ENCODE peak calls at places on chromosomes 11 and 22, in nine cellular contexts. N is tibial nerve; C is mammary epithelial cell; K is CD8-positive, alpha-beta memory T cell; F is SK-N-SH; H is heart right ventricle; Y is GM23248; M is HCT116; I is neural progenitor cell. W is an unnamed sample.

GRCh38 chr11:112665291-112665690 is 295.9 kb upstream of the NCAM1 start:
- DNase-seq in N (no peak), C (no peak), K (no peak), F (no peak), H (no peak), Y (no peak), M (no peak), I (no peak), W (no peak)

GRCh38 chr11:77747381-77747969 is 73.0 kb downstream of the RSF1 start:
- DNase-seq in N (no peak), C (no peak), K (no peak), F (no peak), H (no peak), Y (peak; percentile 49), M (no peak), I (no peak), W (no peak)

GRCh38 chr11:28976012-28976800 is 868.0 kb downstream of the METTL15 start:
- DNase-seq in N (no peak), C (no peak), K (no peak), F (no peak), H (no peak), Y (no peak), M (no peak), I (no peak), W (no peak)

GRCh38 chr11:119880143-119880542 is 151.1 kb upstream of the NECTIN1 start:
- DNase-seq in N (no peak), C (no peak), K (no peak), F (no peak), H (no peak), Y (no peak), M (no peak), I (peak; percentile 51), W (no peak)

GRCh38 chr11:87447606-87448005 is 409.9 kb downstream of the TMEM135 start:
- DNase-seq in N (no peak), C (no peak), K (no peak), F (no peak), H (no peak), Y (no peak), M (no peak), I (no peak), W (no peak)

GRCh38 chr11:129749141-129749540 is 66.5 kb upstream of the TMEM45B start:
- DNase-seq in N (no peak), C (no peak), K (no peak), F (no peak), H (no peak), Y (no peak), M (no peak), I (no peak), W (no peak)

GRCh38 chr11:110711776-110712642 is at the start of gene ARHGAP20:
- DNase-seq in N (peak; percentile 46), C (peak; percentile 28), K (peak; percentile 16), F (peak; percentile 87), H (peak; percentile 53), Y (peak; percentile 87), M (no peak), I (peak; percentile 89), W (peak; percentile 15)

GRCh38 chr11:85407648-85408047 is 219.5 kb downstream of the DLG2 start:
- DNase-seq in N (no peak), C (no peak), K (no peak), F (no peak), H (no peak), Y (no peak), M (no peak), I (no peak), W (no peak)

GRCh38 chr11:100576044-100577021 is 110.8 kb upstream of the ARHGAP42 start:
- DNase-seq in N (no peak), C (peak; percentile 38), K (no peak), F (peak; percentile 16), H (peak; percentile 22), Y (peak; percentile 69), M (peak; percentile 43), I (peak; percentile 64), W (no peak)

GRCh38 chr11:83002047-83002446 is 69.7 kb downstream of the RAB30 start:
- DNase-seq in N (no peak), C (peak; percentile 24), K (no peak), F (no peak), H (no peak), Y (peak; percentile 85), M (no peak), I (no peak), W (no peak)

GRCh38 chr11:133269272-133269671 is 263.0 kb downstream of the OPCML start:
- DNase-seq in N (no peak), C (no peak), K (no peak), F (no peak), H (no peak), Y (no peak), M (no peak), I (no peak), W (no peak)

GRCh38 chr11:112837162-112837826 is 123.9 kb upstream of the NCAM1 start:
- DNase-seq in N (no peak), C (no peak), K (no peak), F (peak; percentile 33), H (peak; percentile 45), Y (peak; percentile 3), M (peak; percentile 6), I (no peak), W (no peak)

GRCh38 chr11:14422814-14423182 is 63.8 kb upstream of the RRAS2 start:
- DNase-seq in N (no peak), C (no peak), K (no peak), F (no peak), H (no peak), Y (peak; percentile 32), M (no peak), I (no peak), W (no peak)

GRCh38 chr11:78292109-78292803 is 103.5 kb downstream of the USP35 start:
- DNase-seq in N (no peak), C (no peak), K (no peak), F (no peak), H (no peak), Y (no peak), M (no peak), I (no peak), W (no peak)

GRCh38 chr11:110525883-110526282 is 96.1 kb downstream of the FDX1 start:
- DNase-seq in N (peak; percentile 48), C (peak; percentile 97), K (no peak), F (no peak), H (no peak), Y (peak; percentile 87), M (no peak), I (no peak), W (no peak)

GRCh38 chr11:106305458-106305857 is 228.0 kb downstream of the AASDHPPT start:
- DNase-seq in N (no peak), C (peak; percentile 34), K (no peak), F (no peak), H (no peak), Y (no peak), M (no peak), I (no peak), W (no peak)

GRCh38 chr11:72771507-72771906 is 19.3 kb upstream of the ARAP1 start:
- DNase-seq in N (no peak), C (no peak), K (no peak), F (peak; percentile 44), H (no peak), Y (peak; percentile 83), M (no peak), I (no peak), W (no peak)

GRCh38 chr11:38950882-38951281 is 2352.8 kb upstream of the RAG2 start:
- DNase-seq in N (no peak), C (no peak), K (no peak), F (no peak), H (no peak), Y (no peak), M (no peak), I (no peak), W (no peak)

GRCh38 chr11:19080579-19080993 is 20.1 kb upstream of the MRGPRX2 start:
- DNase-seq in N (no peak), C (peak; percentile 58), K (no peak), F (no peak), H (no peak), Y (peak; percentile 76), M (no peak), I (no peak), W (no peak)

GRCh38 chr11:75140269-75141138 is 10.4 kb upstream of the SLCO2B1 start:
- DNase-seq in N (peak; percentile 60), C (peak; percentile 20), K (peak; percentile 67), F (peak; percentile 79), H (peak; percentile 63), Y (peak; percentile 57), M (peak; percentile 34), I (peak; percentile 69), W (no peak)

GRCh38 chr22:36374603-36375024 is 13.2 kb downstream of the MYH9 start:
- DNase-seq in N (no peak), C (peak; percentile 97), K (no peak), F (no peak), H (no peak), Y (peak; percentile 92), M (peak; percentile 80), I (no peak), W (no peak)

DNA sequence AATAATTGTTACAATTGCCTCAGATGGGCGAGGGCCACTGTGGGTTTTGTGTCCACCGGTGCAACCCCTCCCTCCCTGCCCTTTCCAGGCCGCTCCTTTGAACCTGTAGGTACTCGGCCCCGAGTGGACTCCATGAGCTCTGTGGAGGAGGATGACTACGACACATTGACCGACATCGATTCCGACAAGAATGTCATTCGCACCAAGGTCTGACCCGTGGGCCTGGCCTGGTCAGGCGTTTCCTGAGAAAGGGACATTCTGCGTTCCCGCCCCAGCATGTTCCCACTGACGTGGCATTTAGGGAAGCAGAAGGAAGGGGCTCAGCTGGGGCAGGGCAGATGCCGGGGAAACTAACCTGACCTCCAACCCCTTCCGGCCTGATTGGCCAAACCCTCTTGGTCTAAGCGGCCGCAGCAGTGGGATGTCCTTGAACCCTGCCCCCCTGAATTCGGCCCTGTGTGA is 10.1 kb downstream of the SIDT2 start:
- DNase-seq in N (no peak), C (no peak), K (no peak), F (peak; percentile 13), H (no peak), Y (no peak), M (no peak), I (no peak), W (no peak)
- H3K36me3 ChIP-seq in N (peaks cover 24% of the 10 kb centered on the region), C (no peaks in the 10 kb centered on the region), K (peaks cover 9% of the 10 kb centered on the region), F (peaks cover 19% of the 10 kb centered on the region), H (peaks cover 4% of the 10 kb centered on the region), Y (no peaks in the 10 kb centered on the region), M (peaks cover 7% of the 10 kb centered on the region), I (no peaks in the 10 kb centered on the region), W (peaks cover 53% of the 10 kb centered on the region)

GRCh38 chr22:46039531-46039930 is 62.6 kb upstream of the WNT7B start:
- DNase-seq in N (no peak), C (no peak), K (no peak), F (no peak), H (no peak), Y (no peak), M (no peak), I (no peak), W (no peak)
- H3K4me1 ChIP-seq in N (peaks cover 40% of the 10 kb centered on the region), C (peaks cover 38% of the 10 kb centered on the region), K (peaks cover 32% of the 10 kb centered on the region), F (peaks cover 44% of the 10 kb centered on the region), H (peaks cover 8% of the 10 kb centered on the region), Y (peaks cover 21% of the 10 kb centered on the region), M (peaks cover 8% of the 10 kb centered on the region), I (peaks cover 16% of the 10 kb centered on the region), W (peaks cover 44% of the 10 kb centered on the region)

GRCh38 chr11:64469288-64469687 is 110.3 kb downstream of the RPS6KA4 start:
- DNase-seq in N (no peak), C (no peak), K (no peak), F (no peak), H (no peak), Y (no peak), M (no peak), I (no peak), W (no peak)
- H3K27ac ChIP-seq in N (no peak overlapping the region), C (no peak overlapping the region), K (no peak overlapping the region), F (no peak overlapping the region), H (no peak overlapping the region), Y (no peak overlapping the region), M (no peak overlapping the region), I (no peak overlapping the region), W (no peak overlapping the region)

GRCh38 chr22:24071686-24072085 is 60.6 kb downstream of the CABIN1 start:
- DNase-seq in N (no peak), C (no peak), K (no peak), F (no peak), H (no peak), Y (no peak), M (no peak), I (no peak), W (no peak)
- H3K36me3 ChIP-seq in N (peaks cover 23% of the 10 kb centered on the region), C (peaks cover 14% of the 10 kb centered on the region), K (peaks cover 55% of the 10 kb centered on the region), F (peaks cover 75% of the 10 kb centered on the region), H (no peaks in the 10 kb centered on the region), Y (no peaks in the 10 kb centered on the region), M (peaks cover 25% of the 10 kb centered on the region), I (no peaks in the 10 kb centered on the region), W (peaks cover 42% of the 10 kb centered on the region)

W was measured in thoracic aorta.